ENCODE peak calls at places on chromosomes 4 and X, in ten cellular contexts. R is mammary epithelial cell, A is heart right ventricle, N is colonic mucosa, Y is tibial artery, W is body of pancreas, V is fibroblast of lung, P is cardiac muscle cell, C is PC-3, Q is esophagus squamous epithelium. J is an unnamed sample.

GRCh38 chr4:3833326-3833989 is 67.3 kb downstream of the ADRA2C start:
- DNase-seq in N (no peak), Y (no peak), A (no peak), P (no peak), W (no peak), Q (no peak), R (no peak), C (no peak), V (no peak), J (no peak)

GRCh38 chrX:46715521-46715920 is 43.4 kb downstream of the SLC9A7 start:
- DNase-seq in Y (no peak), C (no peak), Q (no peak), W (no peak), A (no peak), P (no peak), N (no peak), R (no peak), V (no peak), J (no peak)

GRCh38 chr4:23105759-23106370 is 413.1 kb downstream of the GBA3 start:
- DNase-seq in Y (no peak), R (no peak), N (no peak), P (no peak), A (no peak), V (no peak), W (no peak), C (peak; percentile 12), Q (no peak), J (no peak)

GRCh38 chr4:184810720-184811119 is 15.0 kb downstream of the ACSL1 start:
- DNase-seq in V (no peak), C (no peak), Q (no peak), P (no peak), Y (no peak), R (no peak), W (no peak), A (no peak), N (no peak), J (no peak)

GRCh38 chr4:88320780-88321373 is 36.5 kb upstream of the PPM1K start:
- DNase-seq in P (peak; percentile 40), C (peak; percentile 30), Y (peak; percentile 52), Q (peak; percentile 4), A (no peak), V (peak; percentile 1), R (no peak), W (no peak), N (peak; percentile 24), J (peak; percentile 11)

GRCh38 chr4:19104176-19104575 is 1082.6 kb upstream of the LCORL start:
- DNase-seq in N (no peak), Q (no peak), R (no peak), V (no peak), A (no peak), W (no peak), P (no peak), Y (no peak), C (no peak), J (no peak)

GRCh38 chr4:127788517-127788916 is 6.4 kb downstream of the HSPA4L start:
- DNase-seq in N (no peak), Y (no peak), V (no peak), A (no peak), C (peak; percentile 47), W (no peak), P (peak; percentile 3), Q (no peak), R (peak; percentile 9), J (no peak)

GRCh38 chr4:127777487-127777886 is 4.6 kb upstream of the HSPA4L start:
- DNase-seq in V (no peak), A (no peak), C (no peak), N (no peak), W (no peak), Y (no peak), Q (no peak), R (no peak), P (no peak), J (no peak)

GRCh38 chr4:104940927-104941326 is 205.7 kb upstream of the TET2 start:
- DNase-seq in V (no peak), C (no peak), P (no peak), A (no peak), W (no peak), N (no peak), Y (no peak), R (no peak), Q (no peak), J (no peak)

GRCh38 chr4:26909369-26909768 is 48.7 kb downstream of the STIM2 start:
- DNase-seq in Y (no peak), N (no peak), C (no peak), Q (no peak), R (peak; percentile 58), W (no peak), P (peak; percentile 21), A (no peak), V (peak; percentile 44), J (no peak)

GRCh38 chrX:15158736-15159406 is 111.0 kb downstream of the ASB9 start:
- DNase-seq in Q (no peak), N (no peak), C (peak; percentile 60), W (no peak), A (no peak), P (no peak), Y (no peak), V (no peak), R (peak; percentile 72), J (no peak)

GRCh38 chrX:118498351-118498750 is 2.7 kb downstream of the DOCK11 start:
- DNase-seq in Y (no peak), C (no peak), R (no peak), W (no peak), Q (no peak), A (no peak), V (no peak), P (no peak), N (no peak), J (no peak)

DNA sequence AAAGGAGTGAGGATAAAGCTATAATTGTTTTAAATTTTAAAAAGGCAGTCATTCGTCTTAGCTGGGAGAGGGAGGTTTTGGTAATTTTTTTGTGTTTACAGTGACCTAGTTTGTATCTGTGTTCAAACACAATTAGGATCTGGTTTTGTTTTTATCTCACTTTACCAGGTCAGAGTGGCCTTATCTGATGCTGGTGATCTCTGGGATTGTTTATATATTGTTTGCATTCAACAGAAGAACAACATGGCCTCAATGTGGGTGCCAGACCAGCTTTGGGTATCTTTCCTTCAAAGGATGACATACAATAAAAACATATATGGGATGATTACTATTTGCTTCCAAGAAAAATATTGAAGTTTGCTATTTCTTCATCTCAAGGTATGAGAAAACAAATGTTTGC is 272.2 kb upstream of the UGT8 start:
- DNase-seq in N (no peak), Q (no peak), V (no peak), C (no peak), Y (no peak), W (no peak), R (no peak), P (no peak), A (no peak), J (no peak)
- H3K27ac ChIP-seq in N (no peak overlapping the region), Q (no peak overlapping the region), V (no peak overlapping the region), C (no peak overlapping the region), Y (no peak overlapping the region), W (no peak overlapping the region), R (no peak overlapping the region), P (no peak overlapping the region), A (no peak overlapping the region), J (no peak overlapping the region)

DNA sequence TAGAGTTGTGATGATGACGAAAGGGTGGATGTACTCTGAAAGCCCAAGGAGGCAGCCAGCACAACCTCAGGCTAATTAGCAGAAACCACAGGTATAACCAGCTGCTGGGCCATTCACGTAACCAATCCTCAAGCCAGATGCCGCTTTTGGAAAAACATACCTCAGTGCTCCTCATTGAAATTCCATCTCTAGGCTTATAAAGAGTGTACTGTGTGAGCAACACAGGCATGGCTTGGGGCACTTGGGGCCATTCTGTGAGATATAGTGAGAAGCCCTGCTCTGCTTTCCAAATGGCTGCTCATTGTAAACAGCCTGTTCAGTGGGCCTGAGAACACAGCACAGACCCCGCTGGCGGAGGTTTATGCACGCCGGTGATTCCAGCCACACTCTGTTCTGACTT is 182.1 kb upstream of the HHIP start:
- DNase-seq in C (no peak), R (no peak), P (no peak), W (no peak), A (no peak), Q (no peak), V (no peak), N (no peak), Y (no peak), J (no peak)
- H3K4me3 ChIP-seq in C (no peak overlapping the region), R (no peak overlapping the region), P (no peak overlapping the region), W (no peak overlapping the region), A (no peak overlapping the region), Q (no peak overlapping the region), V (no peak overlapping the region), N (no peak overlapping the region), Y (no peak overlapping the region), J (no peak overlapping the region)

DNA sequence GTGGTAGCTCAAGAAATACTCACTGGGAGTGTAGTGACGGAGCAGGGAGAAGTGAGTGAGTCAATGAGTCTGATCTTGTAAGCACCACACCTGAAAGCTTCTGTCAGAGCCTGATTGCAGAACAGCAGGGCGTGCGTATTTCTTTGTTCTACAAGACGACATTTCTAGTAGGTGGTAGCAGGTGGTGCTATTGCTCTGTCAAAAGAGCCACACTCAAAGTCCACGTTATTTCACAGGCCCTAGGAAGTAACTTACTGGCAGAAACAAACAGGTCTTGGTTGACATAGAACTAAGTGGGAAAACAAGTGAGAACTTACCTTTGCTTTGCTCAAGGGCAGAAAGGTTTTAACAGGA is 46.4 kb upstream of the SPRY1 start:
- DNase-seq in Q (no peak), A (no peak), W (peak; percentile 37), Y (no peak), V (no peak), R (peak; percentile 75), N (no peak), P (peak; percentile 40), C (peak; percentile 25), J (no peak)
- TF ChIP-seq CTCF in Q (no peak), A (no peak), W (no peak), Y (no peak), V (no peak), R (no peak), N (no peak), P (no peak), C (peak; percentile 34), J (no peak)

GRCh38 chr4:108385076-108385475 is 216.3 kb upstream of the LEF1 start:
- DNase-seq in A (no peak), C (no peak), Y (no peak), N (no peak), Q (no peak), W (no peak), P (no peak), R (no peak), V (no peak), J (no peak)
- H3K27ac ChIP-seq in A (no peak overlapping the region), C (no peak overlapping the region), Y (no peak overlapping the region), N (no peak overlapping the region), Q (no peak overlapping the region), W (no peak overlapping the region), P (no peak overlapping the region), R (no peak overlapping the region), V (no peak overlapping the region), J (no peak overlapping the region)

J was measured in CD8-positive, alpha-beta T cell.